ENCODE peak calls at places on chromosomes 3 and 15, in seven cellular contexts. Z is H1, L is IMR-90, S is SK-N-SH, F is K562, R is GM12878, G is HepG2. O is an unnamed sample.

GRCh38 chr3:117356296-117356695 is 646.7 kb downstream of the TUSC7 start:
- DNase-seq in S (no peak), F (no peak), G (no peak), L (no peak), R (no peak), Z (no peak), O (no peak)

GRCh38 chr3:73734376-73734775 is 109.6 kb upstream of the PDZRN3 start:
- DNase-seq in Z (no peak), F (no peak), L (no peak), S (no peak), G (no peak), R (no peak), O (no peak)

GRCh38 chr15:89514596-89515406 is 18.4 kb upstream of the RHCG start:
- DNase-seq in Z (no peak), R (no peak), S (no peak), F (no peak), G (no peak), L (no peak), O (peak)

GRCh38 chr15:73990250-73991005 is 1.7 kb downstream of the STOML1 start:
- DNase-seq in Z (no peak), R (no peak), S (no peak), G (no peak), L (no peak), F (no peak), O (no peak)

GRCh38 chr3:55191911-55192787 is 264.3 kb upstream of the LRTM1 start:
- DNase-seq in S (no peak), Z (no peak), L (peak), F (no peak), G (no peak), R (no peak), O (peak)

GRCh38 chr3:27880969-27881892 is 159.1 kb upstream of the EOMES start:
- DNase-seq in Z (no peak), L (no peak), R (peak), G (no peak), S (no peak), F (no peak), O (no peak)

GRCh38 chr3:851098-851790 is 241.6 kb upstream of the CNTN6 start:
- DNase-seq in G (no peak), L (no peak), S (no peak), Z (peak), R (no peak), F (no peak), O (no peak)

GRCh38 chr3:111851511-111851954 is 7.5 kb upstream of the PHLDB2 start:
- DNase-seq in S (no peak), F (no peak), G (no peak), R (no peak), Z (no peak), L (peak), O (no peak)

GRCh38 chr3:8992199-8992598 is 28.9 kb upstream of the RAD18 start:
- DNase-seq in F (no peak), L (no peak), G (no peak), R (no peak), S (no peak), Z (no peak), O (no peak)

GRCh38 chr3:125123906-125124305 is 68.1 kb upstream of the HEG1 start:
- DNase-seq in Z (no peak), S (peak), F (no peak), L (peak), R (no peak), G (no peak), O (no peak)

GRCh38 chr3:125083776-125084175 is 28.0 kb upstream of the HEG1 start:
- DNase-seq in R (no peak), F (no peak), G (no peak), S (no peak), L (no peak), Z (no peak), O (peak)

GRCh38 chr15:25742008-25742407 is 121.1 kb downstream of the ATP10A start:
- DNase-seq in R (no peak), G (no peak), L (no peak), Z (no peak), S (no peak), F (no peak), O (no peak)

GRCh38 chr15:51243774-51244173 is 94.6 kb downstream of the CYP19A1 start:
- DNase-seq in F (no peak), G (peak), L (peak), S (no peak), Z (no peak), R (no peak), O (no peak)

GRCh38 chr3:11482024-11482423 is 161.7 kb downstream of the VGLL4 start:
- DNase-seq in R (no peak), F (no peak), L (peak), S (no peak), G (no peak), Z (no peak), O (no peak)
- TF ChIP-seq RFX5 in R (no peak), F (no peak), L (no peak), S (no peak), G (no peak), Z (no peak), O (no peak)

DNA sequence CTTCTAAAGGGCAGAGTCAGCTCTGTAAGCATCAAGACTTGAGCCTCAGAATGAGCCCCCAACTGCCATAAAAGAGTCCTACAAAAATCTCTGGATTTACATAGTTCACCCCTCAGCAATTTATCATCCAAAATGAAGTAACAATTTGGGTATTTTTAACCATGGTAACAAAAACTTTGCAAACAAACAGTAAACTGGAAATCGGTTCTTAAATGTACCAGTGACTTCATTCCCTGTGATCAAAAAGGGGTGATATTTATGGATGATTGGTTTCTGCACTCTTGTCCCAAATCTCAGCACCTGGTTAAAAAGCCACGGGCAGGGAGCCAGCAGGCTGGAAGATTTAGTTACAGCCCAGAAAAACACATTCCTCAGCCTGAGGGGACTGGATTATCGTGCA is 73.6 kb downstream of the TFG start:
- DNase-seq in R (no peak), L (peak), G (no peak), S (no peak), Z (no peak), F (no peak), O (no peak)
- TF ChIP-seq RFX5 in R (no peak), L (no peak), G (no peak), S (no peak), Z (no peak), F (no peak), O (no peak)

GRCh38 chr15:98801234-98801561 is 152.9 kb downstream of the IGF1R start:
- DNase-seq in Z (no peak), G (no peak), R (no peak), F (no peak), L (no peak), S (no peak), O (no peak)
- TF ChIP-seq RFX5 in Z (no peak), G (no peak), R (no peak), F (no peak), L (no peak), S (no peak), O (no peak)

DNA sequence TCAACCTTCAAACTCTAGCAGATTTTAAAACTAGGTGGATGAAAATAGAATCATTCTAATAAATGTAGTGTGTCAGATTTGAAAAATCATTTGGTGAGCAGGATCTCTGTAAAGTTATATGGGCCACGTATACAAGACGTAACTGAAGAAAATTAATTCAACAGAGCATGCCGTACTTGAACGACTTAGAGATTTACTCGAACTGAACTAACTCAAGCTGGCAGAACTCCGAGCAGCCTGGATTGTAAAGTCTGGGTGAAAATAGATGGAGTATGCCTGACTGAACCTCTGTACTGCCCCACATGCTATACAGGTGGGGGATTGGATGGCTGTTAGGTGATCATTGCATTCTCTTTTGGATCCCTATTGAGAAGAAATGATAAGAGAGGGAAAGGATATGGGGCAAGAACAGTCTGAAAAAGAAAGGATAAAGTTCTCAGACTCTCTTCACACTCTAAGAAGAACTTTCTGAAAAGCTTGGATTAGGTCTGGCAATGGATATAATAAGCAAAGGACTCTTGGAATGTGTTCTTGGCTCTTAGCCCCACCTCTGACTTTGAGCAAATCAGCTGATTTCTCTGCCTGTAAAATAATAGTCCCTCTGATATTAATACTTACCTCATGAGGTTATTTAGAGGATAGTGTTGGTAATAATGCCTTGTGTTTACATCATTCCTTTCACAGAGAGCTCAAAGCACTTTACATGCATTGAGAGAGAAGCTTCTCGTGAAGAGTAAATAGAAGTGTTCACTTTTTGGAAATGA is 147.5 kb downstream of the FILIP1L start:
- DNase-seq in G (no peak), S (no peak), L (peak), Z (no peak), R (no peak), F (no peak), O (no peak)
- TF ChIP-seq RFX5 in G (no peak), S (no peak), L (no peak), Z (no peak), R (no peak), F (no peak), O (no peak)

GRCh38 chr3:71551286-71551919 is 32.1 kb downstream of the FOXP1 start:
- DNase-seq in L (peak), Z (no peak), G (no peak), R (no peak), S (no peak), F (no peak), O (peak)
- TF ChIP-seq RFX5 in L (no peak), Z (no peak), G (no peak), R (no peak), S (no peak), F (no peak), O (no peak)

O was measured in A549.